ENCODE peak calls at places on chromosomes 6 and 20, in nine cellular contexts. Q is AG08395; F is RWPE1; Y is Caki2; Z is NCI-H345; L is central memory CD4-positive, alpha-beta T cell; I is right lobe of liver; K is AG04449; T is trophoblast cell. N is an unnamed sample.

GRCh38 chr6:10411915-10412164 is 3.0 kb downstream of the TFAP2A start:
- DNase-seq in Q (no peak), F (no peak), Y (no peak), Z (no peak), L (no peak), I (no peak), K (no peak), T (no peak), N (no peak)

GRCh38 chr6:45675634-45676033 is 297.9 kb upstream of the SUPT3H start:
- DNase-seq in Q (no peak), F (no peak), Y (no peak), Z (no peak), L (no peak), I (no peak), K (no peak), T (no peak), N (no peak)

GRCh38 chr20:54497931-54498718 is 22.7 kb downstream of the DOK5 start:
- DNase-seq in Q (no peak), F (no peak), Y (no peak), Z (no peak), L (no peak), I (no peak), K (no peak), T (no peak), N (no peak)

GRCh38 chr6:63351995-63352586 is 32.3 kb upstream of the LGSN start:
- DNase-seq in Q (peak), F (peak), Y (peak), Z (peak), L (no peak), I (no peak), K (no peak), T (peak), N (peak)

GRCh38 chr6:12545837-12546658 is 170.5 kb upstream of the PHACTR1 start:
- DNase-seq in Q (peak), F (peak), Y (peak), Z (no peak), L (no peak), I (no peak), K (no peak), T (no peak), N (peak)

GRCh38 chr6:161459008-161459407 is 185.1 kb upstream of the AGPAT4 start:
- DNase-seq in Q (no peak), F (no peak), Y (no peak), Z (no peak), L (no peak), I (no peak), K (no peak), T (no peak), N (no peak)

GRCh38 chr6:45423901-45424627 is 46.3 kb upstream of the SUPT3H start:
- DNase-seq in Q (no peak), F (no peak), Y (peak), Z (no peak), L (no peak), I (peak), K (no peak), T (peak), N (no peak)

GRCh38 chr20:62437985-62438384 is 10.6 kb upstream of the RBBP8NL start:
- DNase-seq in Q (no peak), F (no peak), Y (no peak), Z (peak), L (no peak), I (no peak), K (no peak), T (no peak), N (no peak)

GRCh38 chr6:30396833-30397479 is 52.0 kb downstream of the RPP21 start:
- DNase-seq in Q (peak), F (peak), Y (peak), Z (peak), L (peak), I (peak), K (no peak), T (peak), N (peak)

GRCh38 chr6:91886183-91886795 is 1299.4 kb upstream of the MAP3K7 start:
- DNase-seq in Q (no peak), F (no peak), Y (no peak), Z (no peak), L (no peak), I (no peak), K (no peak), T (no peak), N (no peak)

GRCh38 chr6:138440758-138441362 is 36.8 kb downstream of the HEBP2 start:
- DNase-seq in Q (no peak), F (no peak), Y (no peak), Z (no peak), L (no peak), I (no peak), K (no peak), T (no peak), N (no peak)

GRCh38 chr6:32092760-32093497 is 16.2 kb downstream of the TNXB start:
- DNase-seq in Q (peak), F (no peak), Y (no peak), Z (no peak), L (no peak), I (no peak), K (no peak), T (no peak), N (no peak)

GRCh38 chr20:14449323-14449722 is 111.9 kb upstream of the FLRT3 start:
- DNase-seq in Q (no peak), F (peak), Y (no peak), Z (no peak), L (no peak), I (no peak), K (no peak), T (no peak), N (no peak)

GRCh38 chr6:82017316-82017715 is 230.2 kb downstream of the IBTK start:
- DNase-seq in Q (peak), F (peak), Y (peak), Z (no peak), L (no peak), I (no peak), K (no peak), T (peak), N (peak)

GRCh38 chr6:73722318-73723060 is 26.5 kb downstream of the CD109 start:
- DNase-seq in Q (peak), F (peak), Y (peak), Z (no peak), L (no peak), I (no peak), K (peak), T (peak), N (no peak)

GRCh38 chr6:84892666-84893065 is 128.3 kb upstream of the TBX18 start:
- DNase-seq in Q (peak), F (no peak), Y (peak), Z (no peak), L (no peak), I (no peak), K (peak), T (no peak), N (no peak)

GRCh38 chr6:106474476-106474875 is 114.0 kb downstream of the CRYBG1 start:
- DNase-seq in Q (no peak), F (no peak), Y (no peak), Z (no peak), L (no peak), I (no peak), K (no peak), T (no peak), N (no peak)

GRCh38 chr6:31576897-31577341 is 1.6 kb downstream of the TNF start:
- DNase-seq in Q (no peak), F (no peak), Y (no peak), Z (no peak), L (peak), I (no peak), K (no peak), T (no peak), N (no peak)

GRCh38 chr20:19361801-19362200 is 149.4 kb downstream of the SLC24A3 start:
- DNase-seq in Q (no peak), F (no peak), Y (no peak), Z (no peak), L (no peak), I (no peak), K (no peak), T (no peak), N (no peak)

N was measured in LoVo.